ENCODE peak calls at places on chromosomes 16 and 17, in eight cellular contexts. M is left ventricle myocardium inferior; N is body of pancreas; O is fibroblast of lung; D is lower leg skin; I is dorsolateral prefrontal cortex; T is foreskin fibroblast; Q is CD8-positive, alpha-beta T cell. Y is an unnamed sample.

GRCh38 chr17:50514936-50515702 is 6.9 kb downstream of the MYCBPAP start:
- DNase-seq in N (peak; percentile 46), O (peak; percentile 39), I (no peak), T (peak; percentile 45), Q (peak; percentile 11), D (no peak), M (peak; percentile 42), Y (no peak)

GRCh38 chr17:75511610-75512575 is 3.4 kb downstream of the CASKIN2 start:
- DNase-seq in O (no peak), N (peak; percentile 62), D (no peak), M (peak; percentile 62), I (no peak), T (no peak), Q (no peak), Y (no peak)

GRCh38 chr16:10926094-10926493 is 16.2 kb downstream of the DEXI start:
- DNase-seq in Q (no peak), D (no peak), I (no peak), N (no peak), T (no peak), M (no peak), O (no peak), Y (no peak)

GRCh38 chr17:29640981-29641642 is 18.4 kb upstream of the CORO6 start:
- DNase-seq in Q (no peak), O (no peak), D (no peak), N (no peak), I (no peak), M (no peak), T (no peak), Y (no peak)

GRCh38 chr17:75428775-75429469 is 23.4 kb upstream of the GRB2 start:
- DNase-seq in N (no peak), Q (no peak), T (peak; percentile 26), D (no peak), I (peak; percentile 33), O (peak; percentile 95), M (no peak), Y (peak; percentile 74)

GRCh38 chr16:84390131-84390785 is 21.9 kb downstream of the ATP2C2 start:
- DNase-seq in Q (no peak), O (no peak), D (no peak), I (peak; percentile 44), N (no peak), M (no peak), T (no peak), Y (no peak)

GRCh38 chr16:24939738-24940137 is 75.4 kb downstream of the ARHGAP17 start:
- DNase-seq in T (no peak), D (no peak), M (no peak), N (no peak), I (no peak), Q (no peak), O (no peak), Y (peak; percentile 26)

GRCh38 chr17:42233148-42233547 is 38.9 kb upstream of the GHDC start:
- DNase-seq in D (no peak), O (peak; percentile 69), N (no peak), Q (no peak), I (no peak), T (no peak), M (no peak), Y (no peak)

GRCh38 chr17:48100591-48101011 is 677 bp downstream of the CBX1 start:
- DNase-seq in I (peak; percentile 32), M (peak; percentile 37), Q (no peak), D (peak; percentile 33), N (peak; percentile 55), T (peak; percentile 46), O (peak; percentile 67), Y (no peak)

GRCh38 chr16:68860978-68861892 is 17.9 kb downstream of the TANGO6 start:
- DNase-seq in D (no peak), T (no peak), I (no peak), N (no peak), O (no peak), M (no peak), Q (no peak), Y (no peak)

GRCh38 chr16:22008215-22009142 is 568 bp downstream of the MOSMO start:
- DNase-seq in N (peak; percentile 30), T (no peak), I (peak; percentile 24), D (no peak), O (peak; percentile 20), M (no peak), Q (no peak), Y (no peak)

GRCh38 chr16:89955001-89955685 is 6.6 kb downstream of the DEF8 start:
- DNase-seq in O (no peak), Q (no peak), T (no peak), M (no peak), D (no peak), I (no peak), N (no peak), Y (no peak)

GRCh38 chr17:81909966-81910839 is 996 bp downstream of the PCYT2 start:
- DNase-seq in N (peak; percentile 34), D (no peak), M (no peak), Q (no peak), T (no peak), O (no peak), I (no peak), Y (no peak)

GRCh38 chr16:64094170-64094960 is 1027.5 kb downstream of the CDH11 start:
- DNase-seq in O (peak; percentile 26), M (no peak), T (peak; percentile 16), N (no peak), Q (no peak), D (no peak), I (no peak), Y (no peak)

GRCh38 chr16:23298290-23298689 is 3.8 kb upstream of the SCNN1B start:
- DNase-seq in I (no peak), Q (no peak), D (no peak), O (no peak), M (no peak), N (no peak), T (no peak), Y (no peak)

GRCh38 chr17:30290696-30291570 is 811 bp downstream of the BLMH start:
- DNase-seq in O (peak; percentile 35), M (peak; percentile 29), Q (peak; percentile 18), D (no peak), T (peak; percentile 25), N (peak; percentile 51), I (peak; percentile 25), Y (no peak)

GRCh38 chr17:37283414-37283961 is 92.3 kb upstream of the C17orf78 start:
- DNase-seq in N (no peak), D (no peak), T (no peak), I (no peak), Q (no peak), M (no peak), O (peak; percentile 60), Y (peak; percentile 41)

GRCh38 chr16:30085247-30085646 is 6.5 kb downstream of the TBX6 start:
- DNase-seq in O (no peak), I (no peak), N (no peak), T (no peak), D (no peak), Q (no peak), M (no peak), Y (no peak)

GRCh38 chr16:1929578-1930337 is 11.5 kb upstream of the HS3ST6 start:
- DNase-seq in Q (peak; percentile 87), N (peak; percentile 94), I (peak; percentile 76), O (peak; percentile 67), T (peak; percentile 73), M (peak; percentile 93), D (peak; percentile 81), Y (no peak)

GRCh38 chr16:67238806-67239470 is 8.3 kb downstream of the FHOD1 start:
- DNase-seq in O (no peak), T (no peak), M (no peak), I (no peak), N (no peak), D (no peak), Q (no peak), Y (no peak)

GRCh38 chr17:80289631-80290030 is 29.0 kb downstream of the RNF213 start:
- DNase-seq in O (no peak), I (no peak), T (no peak), M (no peak), D (no peak), N (no peak), Q (no peak), Y (no peak)

GRCh38 chr17:40326014-40326831 is 17.2 kb downstream of the RARA start:
- DNase-seq in O (no peak), N (no peak), D (no peak), Q (peak; percentile 74), T (no peak), I (no peak), M (peak; percentile 22), Y (no peak)

GRCh38 chr17:40327244-40327666 is 18.3 kb downstream of the RARA start:
- DNase-seq in Q (no peak), I (no peak), T (no peak), M (peak; percentile 12), O (no peak), D (no peak), N (no peak), Y (no peak)

GRCh38 chr17:40325156-40326013 is 16.4 kb downstream of the RARA start:
- DNase-seq in N (no peak), I (no peak), M (peak; percentile 14), Q (no peak), O (no peak), T (no peak), D (no peak), Y (no peak)

GRCh38 chr17:40327735-40328385 is 18.9 kb downstream of the RARA start:
- DNase-seq in D (no peak), Q (no peak), N (no peak), M (peak; percentile 71), T (no peak), I (no peak), O (no peak), Y (no peak)

GRCh38 chr17:40326832-40327199 is 17.8 kb downstream of the RARA start:
- DNase-seq in T (no peak), D (no peak), Q (no peak), O (no peak), I (no peak), N (no peak), M (peak; percentile 16), Y (no peak)
- H3K4me3 ChIP-seq in T (no peak overlapping the region), D (no peak overlapping the region), Q (peak overlapping the region; percentile 51), O (no peak overlapping the region), I (no peak overlapping the region), N (no peak overlapping the region), M (no peak overlapping the region), Y (no peak overlapping the region)

DNA sequence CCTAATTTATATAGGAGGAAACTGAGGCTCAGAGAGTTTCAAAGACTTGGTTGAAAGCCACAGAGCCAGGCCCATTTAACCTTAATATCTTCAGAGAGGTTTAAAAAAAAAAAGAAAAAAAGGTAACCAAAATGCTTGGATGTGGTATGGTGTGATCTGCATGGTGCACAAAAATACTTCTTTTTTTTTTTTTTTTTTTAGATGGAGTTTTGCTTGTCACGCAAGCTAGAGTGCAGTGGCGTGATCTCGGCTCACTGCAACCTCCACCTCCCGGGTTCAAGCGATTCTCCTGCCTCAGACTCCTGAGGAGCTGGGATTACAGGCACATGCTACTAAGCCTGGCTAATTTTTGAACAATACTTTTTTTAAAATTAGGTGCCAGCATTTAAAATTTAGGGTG is 101.8 kb downstream of the XYLT1 start:
- DNase-seq in O (no peak), I (no peak), N (no peak), D (no peak), M (no peak), T (no peak), Q (peak; percentile 45), Y (no peak)
- TF ChIP-seq CTCF in O (no peak), I (no peak), N (no peak), D (no peak), M (no peak), T (no peak), Q (no peak), Y (no peak)

GRCh38 chr17:8055851-8056231 is 17.0 kb downstream of the ALOX15B start:
- DNase-seq in M (no peak), T (no peak), N (no peak), D (no peak), O (no peak), I (no peak), Q (no peak), Y (no peak)
- H3K4me3 ChIP-seq in M (no peak overlapping the region), T (no peak overlapping the region), N (no peak overlapping the region), D (no peak overlapping the region), O (no peak overlapping the region), I (no peak overlapping the region), Q (no peak overlapping the region), Y (no peak overlapping the region)

GRCh38 chr17:1878419-1879121 is 48.8 kb downstream of the RPA1 start:
- DNase-seq in Q (no peak), D (no peak), T (no peak), I (no peak), M (no peak), N (no peak), O (peak; percentile 44), Y (no peak)
- TF ChIP-seq CTCF in Q (no peak), D (no peak), T (no peak), I (no peak), M (no peak), N (no peak), O (no peak), Y (no peak)